ENCODE peak calls at places on chromosomes 1 and 21, in eight cellular contexts. D is dorsolateral prefrontal cortex, U is CD14-positive monocyte, Z is colonic mucosa, C is neural crest cell, H is IMR-90, A is upper lobe of right lung, S is MCF 10A. K is an unnamed sample.

GRCh38 chr1:206029484-206029883 is 5.8 kb upstream of the CTSE start:
- DNase-seq in D (no peak), U (no peak), Z (peak; percentile 18), C (no peak), H (peak; percentile 20), A (peak; percentile 75), S (peak; percentile 98), K (no peak)

GRCh38 chr1:180974236-180974635 is 48.4 kb downstream of the STX6 start:
- DNase-seq in D (no peak), U (no peak), Z (no peak), C (no peak), H (no peak), A (no peak), S (no peak), K (no peak)

GRCh38 chr1:225754940-225755635 is 22.5 kb upstream of the SRP9 start:
- DNase-seq in D (no peak), U (no peak), Z (peak; percentile 53), C (no peak), H (peak; percentile 92), A (no peak), S (peak; percentile 93), K (peak; percentile 82)

GRCh38 chr1:22780696-22781095 is 70.1 kb downstream of the EPHB2 start:
- DNase-seq in D (no peak), U (no peak), Z (peak; percentile 52), C (peak; percentile 65), H (peak; percentile 16), A (no peak), S (peak; percentile 58), K (no peak)

GRCh38 chr1:172969611-172970010 is 81.1 kb downstream of the TNFSF18 start:
- DNase-seq in D (no peak), U (no peak), Z (no peak), C (no peak), H (peak; percentile 84), A (no peak), S (peak; percentile 30), K (peak; percentile 87)

GRCh38 chr1:165890684-165891083 is 63.3 kb downstream of the UCK2 start:
- DNase-seq in D (no peak), U (no peak), Z (no peak), C (no peak), H (no peak), A (no peak), S (no peak), K (no peak)

GRCh38 chr1:229336345-229336744 is 6.5 kb downstream of the CCSAP start:
- DNase-seq in D (no peak), U (no peak), Z (no peak), C (no peak), H (no peak), A (no peak), S (no peak), K (no peak)

GRCh38 chr1:20358761-20359263 is 68.1 kb downstream of the VWA5B1 start:
- DNase-seq in D (no peak), U (no peak), Z (peak; percentile 90), C (no peak), H (peak; percentile 61), A (peak; percentile 75), S (peak; percentile 45), K (peak; percentile 10)

GRCh38 chr21:35294231-35294898 is 245.3 kb upstream of the RUNX1 start:
- DNase-seq in D (no peak), U (no peak), Z (peak; percentile 79), C (no peak), H (no peak), A (no peak), S (peak; percentile 13), K (no peak)

GRCh38 chr1:111778541-111779051 is 22.9 kb downstream of the DDX20 start:
- DNase-seq in D (no peak), U (no peak), Z (no peak), C (no peak), H (no peak), A (no peak), S (no peak), K (peak; percentile 8)

GRCh38 chr1:168821434-168821833 is 92.4 kb upstream of the DPT start:
- DNase-seq in D (no peak), U (no peak), Z (no peak), C (no peak), H (no peak), A (no peak), S (no peak), K (no peak)

GRCh38 chr1:61361971-61362370 is 279.6 kb downstream of the NFIA start:
- DNase-seq in D (no peak), U (no peak), Z (no peak), C (no peak), H (no peak), A (no peak), S (no peak), K (no peak)

DNA sequence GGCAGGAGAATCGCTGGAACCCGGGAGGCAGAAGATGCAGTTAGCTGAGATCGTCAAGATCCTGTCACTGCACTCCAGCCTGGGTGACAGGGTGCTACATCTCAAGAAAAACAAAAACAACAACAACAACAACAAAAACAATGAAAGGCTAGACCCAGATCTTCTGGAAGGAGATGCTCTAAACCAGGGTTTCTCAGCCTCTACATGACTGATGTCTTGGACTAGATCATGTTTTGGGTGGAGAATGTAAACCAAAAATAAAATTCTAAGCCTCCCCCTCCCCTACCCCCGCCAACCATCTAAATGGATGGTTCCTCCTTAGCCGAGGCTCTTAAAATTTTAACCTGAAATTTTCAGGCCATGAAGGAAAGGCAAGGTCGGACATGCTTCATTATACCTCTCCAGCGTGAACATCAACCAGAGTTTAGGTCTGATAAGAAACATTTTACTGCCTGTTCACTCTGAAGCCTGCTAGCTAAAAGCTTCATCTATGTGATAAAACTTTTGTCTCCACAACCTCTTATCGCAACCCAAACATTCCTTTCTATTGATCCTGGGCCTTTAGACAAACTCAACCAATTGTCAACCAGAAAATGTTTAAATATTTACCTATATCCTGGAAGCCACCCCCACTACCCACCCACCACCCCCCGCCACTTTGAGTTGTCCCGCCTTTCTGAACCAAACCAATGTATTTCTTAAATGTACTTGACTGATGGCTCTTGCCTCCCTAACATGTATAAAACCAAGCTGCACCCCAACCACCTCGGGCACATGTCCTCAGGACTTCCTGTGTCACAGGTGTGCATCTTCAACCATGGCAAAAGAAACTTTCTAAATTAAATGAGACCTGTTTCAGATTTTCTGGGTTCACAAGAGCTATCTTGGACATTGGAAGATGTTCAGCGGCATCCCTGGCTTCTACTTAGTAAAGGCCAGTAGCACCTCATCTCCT is 1.9 kb upstream of the CAPN2 start:
- DNase-seq in D (no peak), U (no peak), Z (no peak), C (no peak), H (no peak), A (no peak), S (no peak), K (no peak)
- TF ChIP-seq CTCF in D (no peak), U (no peak), Z (no peak), C (no peak), H (no peak), A (no peak), S (no peak), K (no peak)

DNA sequence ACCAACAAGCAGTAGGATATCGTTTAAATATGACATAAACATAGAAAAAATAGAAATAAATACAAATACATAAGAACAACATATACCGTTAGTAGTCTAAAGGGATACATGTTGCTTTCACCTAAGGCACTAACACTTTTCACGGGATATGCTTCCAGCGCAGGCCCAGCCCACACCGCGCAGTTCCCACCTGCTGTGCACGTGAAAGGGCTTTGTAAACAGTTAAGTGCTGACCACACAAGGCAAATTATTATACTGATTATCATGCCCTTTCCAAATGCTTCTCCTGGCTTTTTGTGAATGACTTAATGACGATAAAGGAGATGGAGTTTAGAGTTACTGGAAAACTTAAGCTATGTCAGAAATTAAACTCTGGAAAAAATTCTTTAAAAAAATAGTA is 11.3 kb upstream of the IL22RA1 start:
- DNase-seq in D (no peak), U (no peak), Z (no peak), C (no peak), H (no peak), A (no peak), S (no peak), K (no peak)
- TF ChIP-seq CTCF in D (no peak), U (no peak), Z (no peak), C (no peak), H (no peak), A (no peak), S (no peak), K (no peak)

DNA sequence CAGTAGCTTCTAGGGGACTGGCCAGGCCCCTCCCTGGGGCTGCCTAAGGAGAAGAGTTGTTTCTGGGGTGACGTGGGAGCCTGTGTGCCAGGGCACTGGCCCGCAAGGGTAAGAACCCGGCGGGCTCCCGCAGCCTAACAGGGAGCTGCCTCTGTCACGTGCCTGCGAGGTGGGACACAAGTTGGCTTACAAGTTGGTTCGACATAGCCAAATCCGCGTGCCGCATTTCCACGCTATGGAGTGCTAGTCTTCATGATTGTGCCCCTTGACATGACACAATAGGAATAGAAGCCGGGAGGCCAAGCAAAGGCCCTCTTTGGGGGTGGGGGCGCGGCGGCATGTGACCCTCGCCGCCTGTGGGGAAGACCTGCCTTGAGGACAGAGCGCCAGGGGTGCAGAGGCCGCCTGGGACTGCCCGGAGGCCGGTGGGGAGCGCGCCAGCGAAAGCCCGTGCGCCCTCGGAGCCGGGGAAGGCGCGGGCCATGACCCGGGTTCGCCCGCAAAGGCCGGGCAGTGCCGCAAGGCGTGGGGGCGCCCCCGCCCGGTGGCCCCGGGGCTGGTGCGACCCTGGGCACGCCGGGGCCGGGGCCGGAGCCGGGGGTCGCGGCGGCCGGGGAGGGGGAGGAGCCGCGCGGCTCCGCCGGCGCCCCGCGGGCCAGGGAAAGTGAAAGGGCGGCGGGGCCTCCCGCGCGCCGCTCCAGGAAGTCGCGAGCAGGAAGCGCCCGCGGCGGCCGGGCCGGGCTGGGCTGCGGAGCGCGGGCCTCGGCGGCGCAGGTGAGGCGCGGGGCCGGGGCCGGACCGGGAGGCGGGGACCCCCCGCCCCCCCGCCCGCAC is at the start of gene SLC37A1:
- DNase-seq in D (no peak), U (no peak), Z (peak; percentile 46), C (peak; percentile 25), H (no peak), A (peak; percentile 79), S (peak; percentile 11), K (no peak)
- TF ChIP-seq CTCF in D (no peak), U (no peak), Z (no peak), C (no peak), H (no peak), A (no peak), S (no peak), K (no peak)

GRCh38 chr1:223486366-223486765 is 93.2 kb downstream of the CCDC185 start:
- DNase-seq in D (no peak), U (no peak), Z (no peak), C (no peak), H (no peak), A (no peak), S (peak; percentile 38), K (no peak)
- TF ChIP-seq CTCF in D (no peak), U (no peak), Z (no peak), C (no peak), H (no peak), A (peak; percentile 10), S (no peak), K (peak; percentile 20)

K was measured in HFFc6.